ENCODE peak calls at places on chromosomes 5 and 9, in seven cellular contexts. U is activated naive CD8-positive, alpha-beta T cell treated with anti-CD3 and anti-CD28 coated beads, Interleukin-2, amount 50 U/mL, for 24 hours; W is activated T-cell treated with anti-CD3 and anti-CD28 coated beads, Interleukin-2, amount 50 U/mL, for 72 hours; C is foreskin fibroblast; R is endodermal cell; H is mammary epithelial cell; J is activated naive CD4-positive, alpha-beta T cell treated with Interleukin-2 at 50 U/mL for 16 hours. N is an unnamed sample.

GRCh38 chr9:137583347-137583746 is 4.6 kb upstream of the DPH7 start:
- DNase-seq in U (no peak), W (no peak), C (no peak), R (no peak), H (no peak), J (no peak), N (no peak)

GRCh38 chr5:61274561-61274960 is 57.5 kb upstream of the ZSWIM6 start:
- DNase-seq in U (no peak), W (no peak), C (no peak), R (no peak), H (no peak), J (no peak), N (no peak)

GRCh38 chr9:91214867-91215266 is 146.9 kb downstream of the AUH start:
- DNase-seq in U (no peak), W (no peak), C (no peak), R (no peak), H (no peak), J (no peak), N (no peak)

GRCh38 chr5:2739360-2740050 is 12.0 kb downstream of the IRX2 start:
- DNase-seq in U (no peak), W (no peak), C (peak; percentile 32), R (peak; percentile 83), H (peak; percentile 68), J (no peak), N (no peak)

GRCh38 chr5:16025681-16026080 is 153.9 kb downstream of the MARCHF11 start:
- DNase-seq in U (no peak), W (no peak), C (no peak), R (no peak), H (no peak), J (no peak), N (no peak)

GRCh38 chr5:115575167-115576070 is 26.9 kb downstream of the TICAM2 start:
- DNase-seq in U (no peak), W (no peak), C (peak; percentile 83), R (no peak), H (peak; percentile 44), J (no peak), N (no peak)

GRCh38 chr5:72152506-72152905 is 45.2 kb downstream of the MAP1B start:
- DNase-seq in U (no peak), W (no peak), C (no peak), R (no peak), H (no peak), J (no peak), N (no peak)

GRCh38 chr9:118331622-118332045 is 627.4 kb downstream of the TLR4 start:
- DNase-seq in U (no peak), W (no peak), C (peak; percentile 3), R (no peak), H (peak; percentile 89), J (no peak), N (no peak)

GRCh38 chr5:130616161-130616560 is 548.9 kb downstream of the HINT1 start:
- DNase-seq in U (no peak), W (no peak), C (no peak), R (no peak), H (peak; percentile 28), J (no peak), N (no peak)

GRCh38 chr5:8953911-8954310 is 592.0 kb downstream of the SEMA5A start:
- DNase-seq in U (no peak), W (no peak), C (no peak), R (no peak), H (no peak), J (no peak), N (no peak)

GRCh38 chr5:3598725-3599282 is 3.2 kb downstream of the IRX1 start:
- DNase-seq in U (no peak), W (no peak), C (no peak), R (peak; percentile 61), H (peak; percentile 58), J (no peak), N (no peak)

GRCh38 chr9:107737987-107738743 is 248.6 kb upstream of the KLF4 start:
- DNase-seq in U (no peak), W (no peak), C (peak; percentile 92), R (no peak), H (peak; percentile 91), J (no peak), N (no peak)

N was measured in activated effector memory CD4-positive, alpha-beta T cell treated with anti-CD3 and anti-CD28 coated beads, Interleukin-2, amount 50 U/mL, for 16 hours.